ENCODE peak calls at places on chromosomes 6 and 20, in six cellular contexts. One of them, this sample, is unnamed.

GRCh38 chr6:111605100-111605748 is 454 bp downstream of the TRAF3IP2 start:
- DNase-seq in pons: peak; percentile 73
- DNase-seq in activated naive CD8-positive, alpha-beta T cell treated with anti-CD3 and anti-CD28 coated beads, Interleukin-2, amount 50 U/mL, for 24 hours: peak; percentile 30
- DNase-seq in HT-29: no peak
- DNase-seq in lower leg skin: peak; percentile 96
- DNase-seq in neural crest cell: peak; percentile 13
- DNase-seq in this sample: peak; percentile 73

GRCh38 chr20:1536893-1537730 is 20.4 kb downstream of the SIRPD start:
- DNase-seq in pons: peak; percentile 30
- DNase-seq in neural crest cell: no peak
- DNase-seq in activated naive CD8-positive, alpha-beta T cell treated with anti-CD3 and anti-CD28 coated beads, Interleukin-2, amount 50 U/mL, for 24 hours: no peak
- DNase-seq in HT-29: no peak
- DNase-seq in lower leg skin: no peak
- DNase-seq in this sample: no peak

GRCh38 chr20:4944518-4944917 is 56.8 kb downstream of the SLC23A2 start:
- DNase-seq in pons: peak; percentile 35
- DNase-seq in lower leg skin: no peak
- DNase-seq in neural crest cell: no peak
- DNase-seq in activated naive CD8-positive, alpha-beta T cell treated with anti-CD3 and anti-CD28 coated beads, Interleukin-2, amount 50 U/mL, for 24 hours: no peak
- DNase-seq in HT-29: no peak
- DNase-seq in this sample: no peak

GRCh38 chr20:34110025-34111013 is 1.7 kb downstream of the EIF2S2 start:
- DNase-seq in pons: no peak
- DNase-seq in activated naive CD8-positive, alpha-beta T cell treated with anti-CD3 and anti-CD28 coated beads, Interleukin-2, amount 50 U/mL, for 24 hours: no peak
- DNase-seq in lower leg skin: no peak
- DNase-seq in neural crest cell: no peak
- DNase-seq in HT-29: peak; percentile 52
- DNase-seq in this sample: no peak

GRCh38 chr20:24634855-24635254 is 165.4 kb downstream of the SYNDIG1 start:
- DNase-seq in lower leg skin: peak; percentile 80
- DNase-seq in neural crest cell: no peak
- DNase-seq in pons: peak; percentile 78
- DNase-seq in activated naive CD8-positive, alpha-beta T cell treated with anti-CD3 and anti-CD28 coated beads, Interleukin-2, amount 50 U/mL, for 24 hours: no peak
- DNase-seq in HT-29: peak; percentile 45
- DNase-seq in this sample: peak; percentile 86

GRCh38 chr6:14758421-14759043 is 487.3 kb upstream of the JARID2 start:
- DNase-seq in neural crest cell: no peak
- DNase-seq in lower leg skin: peak; percentile 42
- DNase-seq in pons: no peak
- DNase-seq in activated naive CD8-positive, alpha-beta T cell treated with anti-CD3 and anti-CD28 coated beads, Interleukin-2, amount 50 U/mL, for 24 hours: no peak
- DNase-seq in HT-29: no peak
- DNase-seq in this sample: peak; percentile 37

GRCh38 chr6:113458368-113459010 is 398.7 kb upstream of the MARCKS start:
- DNase-seq in pons: no peak
- DNase-seq in HT-29: no peak
- DNase-seq in lower leg skin: no peak
- DNase-seq in activated naive CD8-positive, alpha-beta T cell treated with anti-CD3 and anti-CD28 coated beads, Interleukin-2, amount 50 U/mL, for 24 hours: no peak
- DNase-seq in neural crest cell: no peak
- DNase-seq in this sample: no peak

GRCh38 chr6:56570434-56571359 is 72.0 kb downstream of the DST start:
- DNase-seq in HT-29: peak; percentile 73
- DNase-seq in neural crest cell: no peak
- DNase-seq in activated naive CD8-positive, alpha-beta T cell treated with anti-CD3 and anti-CD28 coated beads, Interleukin-2, amount 50 U/mL, for 24 hours: no peak
- DNase-seq in lower leg skin: no peak
- DNase-seq in pons: peak; percentile 60
- DNase-seq in this sample: peak; percentile 32

GRCh38 chr6:133955136-133955576 is 2.1 kb downstream of the TBPL1 start:
- DNase-seq in activated naive CD8-positive, alpha-beta T cell treated with anti-CD3 and anti-CD28 coated beads, Interleukin-2, amount 50 U/mL, for 24 hours: no peak
- DNase-seq in neural crest cell: no peak
- DNase-seq in HT-29: no peak
- DNase-seq in lower leg skin: no peak
- DNase-seq in pons: no peak
- DNase-seq in this sample: no peak

GRCh38 chr6:38110407-38111025 is 291.0 kb downstream of the ZFAND3 start:
- DNase-seq in neural crest cell: no peak
- DNase-seq in lower leg skin: no peak
- DNase-seq in pons: peak; percentile 61
- DNase-seq in activated naive CD8-positive, alpha-beta T cell treated with anti-CD3 and anti-CD28 coated beads, Interleukin-2, amount 50 U/mL, for 24 hours: no peak
- DNase-seq in HT-29: no peak
- DNase-seq in this sample: peak; percentile 55

GRCh38 chr6:126153661-126154060 is 167.3 kb downstream of the TRMT11 start:
- DNase-seq in pons: no peak
- DNase-seq in activated naive CD8-positive, alpha-beta T cell treated with anti-CD3 and anti-CD28 coated beads, Interleukin-2, amount 50 U/mL, for 24 hours: no peak
- DNase-seq in neural crest cell: no peak
- DNase-seq in lower leg skin: no peak
- DNase-seq in HT-29: no peak
- DNase-seq in this sample: peak; percentile 11

This sample was measured in Ammon's horn.